ENCODE peak calls at places on chromosomes 2 and 18, in six cellular contexts. R is A549, W is mammary epithelial cell, U is NCI-H446, Z is amniotic epithelial cell, F is Right ventricle myocardium superior. H is an unnamed sample.

GRCh38 chr18:43789234-43790000 is 512.1 kb upstream of the SYT4 start:
- DNase-seq in W (no peak), Z (peak; percentile 4), R (no peak), F (no peak), U (no peak), H (peak; percentile 0)

GRCh38 chr18:37742436-37742835 is 176.8 kb upstream of the CELF4 start:
- DNase-seq in F (no peak), Z (no peak), U (no peak), W (no peak), R (no peak), H (no peak)

GRCh38 chr2:172712251-172712650 is 23.4 kb upstream of the RAPGEF4 start:
- DNase-seq in R (no peak), F (peak; percentile 80), W (no peak), U (no peak), Z (no peak), H (no peak)

GRCh38 chr2:67214585-67215184 is 182.4 kb upstream of the ETAA1 start:
- DNase-seq in F (no peak), W (no peak), Z (no peak), U (no peak), R (no peak), H (no peak)

GRCh38 chr2:63486861-63487290 is 101.4 kb downstream of the WDPCP start:
- DNase-seq in F (no peak), U (no peak), Z (no peak), W (no peak), R (no peak), H (no peak)

GRCh38 chr2:94986392-94986963 is 39.0 kb upstream of the MAL start:
- DNase-seq in W (peak; percentile 41), Z (peak; percentile 33), U (peak; percentile 2), F (no peak), R (peak; percentile 61), H (peak; percentile 28)

GRCh38 chr2:223465793-223466192 is 136.4 kb downstream of the SCG2 start:
- DNase-seq in Z (peak; percentile 99), U (peak; percentile 53), F (peak; percentile 80), W (peak; percentile 94), R (peak; percentile 10), H (no peak)

GRCh38 chr2:32882911-32883810 is 63.6 kb upstream of the LTBP1 start:
- DNase-seq in U (no peak), W (no peak), R (no peak), Z (peak; percentile 87), F (no peak), H (no peak)

GRCh38 chr2:112713585-112713925 is 7.3 kb upstream of the NT5DC4 start:
- DNase-seq in W (no peak), R (no peak), F (no peak), Z (no peak), U (no peak), H (no peak)

GRCh38 chr2:238974510-238975166 is 126.8 kb downstream of the TWIST2 start:
- DNase-seq in W (peak; percentile 60), Z (peak; percentile 94), R (peak; percentile 40), F (no peak), U (peak; percentile 4), H (no peak)

GRCh38 chr18:21453512-21453862 is 147.0 kb downstream of the ESCO1 start:
- DNase-seq in Z (no peak), U (no peak), W (peak; percentile 18), F (no peak), R (no peak), H (peak; percentile 67)

GRCh38 chr2:148565272-148565894 is 79.2 kb upstream of the EPC2 start:
- DNase-seq in U (no peak), W (no peak), R (no peak), F (no peak), Z (no peak), H (no peak)

GRCh38 chr18:64409511-64409910 is 260.6 kb upstream of the LINC00305 start:
- DNase-seq in W (no peak), F (no peak), Z (no peak), R (no peak), U (no peak), H (no peak)

GRCh38 chr18:63322908-63323634 is 3.5 kb upstream of the BCL2 start:
- DNase-seq in U (peak; percentile 39), W (peak; percentile 46), R (peak; percentile 39), F (no peak), Z (peak; percentile 65), H (peak; percentile 69)

GRCh38 chr2:238560234-238560633 is 133.5 kb downstream of the ASB1 start:
- DNase-seq in U (no peak), F (no peak), W (no peak), R (no peak), Z (no peak), H (no peak)

GRCh38 chr2:163664610-163665009 is 71.2 kb downstream of the FIGN start:
- DNase-seq in Z (peak; percentile 96), U (no peak), W (peak; percentile 36), R (no peak), F (no peak), H (no peak)

GRCh38 chr2:238425505-238425978 is 1.2 kb upstream of the ASB1 start:
- DNase-seq in Z (peak; percentile 27), F (no peak), U (no peak), R (no peak), W (no peak), H (no peak)